ENCODE peak calls at places on chromosomes 13 and 19, in nine cellular contexts. O, D, Q, T, W, U, L, X and A are unnamed samples.

GRCh38 chr13:93522486-93522885 is 295.9 kb downstream of the GPC6 start:
- DNase-seq in X (peak; percentile 21), O (peak; percentile 55), L (no peak), U (no peak), D (no peak), W (peak; percentile 68), Q (no peak), T (peak; percentile 56), A (no peak)

GRCh38 chr13:113967729-113968462 is 6.0 kb downstream of the C13orf46 start:
- DNase-seq in D (no peak), T (no peak), L (no peak), O (no peak), U (no peak), X (no peak), W (no peak), Q (no peak), A (no peak)

GRCh38 chr19:41226053-41226873 is 7.2 kb downstream of the AXL start:
- DNase-seq in L (peak; percentile 95), W (peak; percentile 96), Q (peak; percentile 76), T (peak; percentile 80), X (peak; percentile 98), U (peak; percentile 68), O (peak; percentile 76), D (no peak), A (peak; percentile 65)

GRCh38 chr13:99941911-99942310 is 29.7 kb downstream of the ZIC5 start:
- DNase-seq in T (no peak), X (no peak), U (no peak), Q (no peak), L (no peak), W (no peak), D (no peak), O (no peak), A (no peak)

GRCh38 chr13:27027086-27027667 is 144.4 kb downstream of the USP12 start:
- DNase-seq in D (no peak), W (no peak), O (no peak), L (no peak), U (no peak), Q (no peak), T (no peak), X (no peak), A (no peak)

GRCh38 chr19:7917292-7918061 is 2.7 kb upstream of the SNAPC2 start:
- DNase-seq in W (peak; percentile 88), D (no peak), O (peak; percentile 46), L (peak; percentile 50), T (peak; percentile 45), U (no peak), X (no peak), Q (peak; percentile 57), A (no peak)

GRCh38 chr13:44136693-44137268 is 236.8 kb upstream of the SERP2 start:
- DNase-seq in L (no peak), X (no peak), T (no peak), D (no peak), Q (no peak), W (peak; percentile 32), O (no peak), U (no peak), A (no peak)

GRCh38 chr13:25886438-25887214 is 165.2 kb downstream of the SHISA2 start:
- DNase-seq in U (no peak), L (no peak), T (no peak), O (peak; percentile 24), X (peak; percentile 68), W (peak; percentile 42), Q (no peak), D (no peak), A (no peak)

GRCh38 chr13:102793583-102794355 is 5.0 kb downstream of the POGLUT2 start:
- DNase-seq in T (no peak), O (no peak), D (no peak), W (no peak), U (no peak), L (no peak), X (no peak), Q (no peak), A (no peak)

GRCh38 chr13:29948246-29948645 is 97.8 kb upstream of the UBL3 start:
- DNase-seq in U (no peak), L (no peak), W (peak; percentile 34), D (no peak), T (no peak), Q (no peak), O (peak; percentile 12), X (peak; percentile 20), A (no peak)

DNA sequence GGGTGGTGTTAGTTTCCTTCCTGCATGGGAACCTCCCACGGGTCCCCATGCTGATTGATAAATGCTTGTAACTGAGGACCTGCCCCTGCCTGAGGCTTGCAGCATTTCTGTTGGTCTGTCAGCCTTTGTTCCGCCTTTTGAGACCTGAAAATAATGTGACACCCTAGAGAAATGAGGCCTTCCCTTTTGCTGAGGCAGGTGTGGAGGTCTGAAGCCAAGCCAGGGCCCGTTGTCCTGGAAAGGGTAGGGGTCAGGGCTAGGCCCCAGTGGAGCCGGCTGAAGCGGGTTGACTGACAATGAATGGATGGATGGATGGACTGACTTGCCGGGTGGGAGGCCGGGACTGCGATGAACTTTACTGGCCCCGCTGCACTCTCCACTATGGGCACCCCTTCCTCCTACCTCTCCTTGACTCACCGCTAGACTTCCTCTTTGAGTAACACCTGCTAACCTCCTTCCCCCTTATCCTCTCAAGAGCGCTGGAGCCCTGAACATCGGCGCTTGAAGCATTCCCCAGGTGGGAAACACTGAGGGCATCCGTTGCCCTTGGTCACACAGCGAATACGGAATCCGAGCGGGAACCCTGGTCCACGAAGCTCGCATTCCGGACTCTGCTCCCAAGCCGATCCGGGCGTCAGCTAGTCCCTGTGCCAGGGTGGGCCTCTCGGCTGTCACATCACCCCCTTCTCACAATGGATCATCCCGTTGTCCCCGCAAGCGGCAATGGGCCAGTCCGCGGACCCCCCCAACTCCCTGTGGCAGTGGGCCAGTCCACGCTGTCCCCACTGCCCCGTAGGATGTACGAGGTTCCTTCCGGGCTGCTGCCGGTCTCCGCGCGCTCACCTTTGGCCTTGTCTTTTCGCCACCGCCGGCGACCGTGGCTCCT is 4.4 kb downstream of the LIPE start:
- DNase-seq in D (no peak), X (no peak), U (no peak), Q (no peak), W (no peak), T (peak; percentile 15), L (peak; percentile 62), O (no peak), A (no peak)
- H3K4me3 ChIP-seq in D (peak overlapping the region; percentile 16), X (peak overlapping the region; percentile 21), U (peak overlapping the region; percentile 54), Q (peak overlapping the region; percentile 80), W (peak overlapping the region; percentile 69), T (peak overlapping the region; percentile 72), L (peak overlapping the region; percentile 69), O (peak overlapping the region; percentile 62), A (peak overlapping the region; percentile 70)

GRCh38 chr19:38004100-38004504 is 97.1 kb downstream of the SIPA1L3 start:
- DNase-seq in Q (no peak), U (no peak), O (peak; percentile 59), T (no peak), X (peak; percentile 48), W (peak; percentile 74), D (no peak), L (no peak), A (no peak)
- H3K4me3 ChIP-seq in Q (peak overlapping the region; percentile 53), U (peak overlapping the region; percentile 58), O (peak overlapping the region; percentile 48), T (peak overlapping the region; percentile 63), X (peak overlapping the region; percentile 48), W (peak overlapping the region; percentile 60), D (no peak overlapping the region), L (peak overlapping the region; percentile 3), A (peak overlapping the region; percentile 44)

DNA sequence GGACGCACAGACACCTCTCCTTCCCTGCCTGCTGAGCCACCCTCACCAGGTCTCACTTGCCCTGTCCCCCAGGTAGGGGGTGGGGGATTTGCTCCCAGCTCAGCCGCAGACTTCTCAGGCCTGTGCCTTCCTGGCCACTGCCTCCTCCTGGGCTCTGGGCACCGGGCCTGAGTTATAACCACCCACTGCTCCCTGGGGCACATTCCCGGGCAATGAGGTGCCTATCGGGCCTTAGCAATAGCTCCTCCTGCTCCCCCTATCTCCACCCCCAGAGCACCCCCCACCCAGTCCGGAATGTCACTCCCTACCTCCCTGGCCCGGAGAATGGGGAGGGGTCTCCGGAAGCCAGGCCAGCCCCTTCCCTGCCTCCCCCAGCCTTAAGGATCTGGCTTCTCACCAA is at the start of gene KLK5:
- DNase-seq in Q (no peak), L (no peak), X (peak; percentile 95), T (no peak), O (no peak), D (no peak), W (peak; percentile 56), U (no peak), A (no peak)
- H3K4me3 ChIP-seq in Q (no peak within 1 kb of the TSS), L (no peak within 1 kb of the TSS), X (peak within 1 kb of the TSS; percentile 54), T (no peak within 1 kb of the TSS), O (no peak within 1 kb of the TSS), D (no peak within 1 kb of the TSS), W (no peak within 1 kb of the TSS), U (no peak within 1 kb of the TSS), A (no peak within 1 kb of the TSS)

GRCh38 chr19:49927526-49928264 is 1.3 kb upstream of the ATF5 start:
- DNase-seq in T (no peak), U (no peak), D (no peak), X (no peak), O (no peak), Q (no peak), L (no peak), W (no peak), A (no peak)
- H3K4me3 ChIP-seq in T (peak overlapping the region; percentile 14), U (peak overlapping the region; percentile 71), D (no peak overlapping the region), X (peak overlapping the region; percentile 97), O (peak overlapping the region; percentile 16), Q (peak overlapping the region; percentile 87), L (no peak overlapping the region), W (peak overlapping the region; percentile 98), A (peak overlapping the region; percentile 6)

GRCh38 chr19:15453091-15453498 is 3.3 kb upstream of the WIZ start:
- DNase-seq in X (no peak), W (peak; percentile 63), Q (peak; percentile 52), U (no peak), L (no peak), T (no peak), D (no peak), O (no peak), A (no peak)
- H3K4me3 ChIP-seq in X (no peak overlapping the region), W (peak overlapping the region; percentile 60), Q (peak overlapping the region; percentile 60), U (peak overlapping the region; percentile 54), L (peak overlapping the region; percentile 39), T (peak overlapping the region; percentile 56), D (no peak overlapping the region), O (peak overlapping the region; percentile 35), A (peak overlapping the region; percentile 37)

GRCh38 chr19:47456721-47457478 is 14.8 kb downstream of the SLC8A2 start:
- DNase-seq in X (no peak), Q (no peak), O (no peak), D (no peak), W (peak; percentile 38), U (no peak), L (no peak), T (no peak), A (no peak)
- H3K4me3 ChIP-seq in X (no peak overlapping the region), Q (no peak overlapping the region), O (no peak overlapping the region), D (no peak overlapping the region), W (no peak overlapping the region), U (no peak overlapping the region), L (peak overlapping the region; percentile 4), T (no peak overlapping the region), A (no peak overlapping the region)

GRCh38 chr13:28327761-28328607 is 166.9 kb downstream of the FLT1 start:
- DNase-seq in W (peak; percentile 54), D (no peak), Q (no peak), O (no peak), U (no peak), X (no peak), T (peak; percentile 30), L (peak; percentile 49), A (no peak)
- H3K4me3 ChIP-seq in W (no peak overlapping the region), D (no peak overlapping the region), Q (no peak overlapping the region), O (no peak overlapping the region), U (no peak overlapping the region), X (no peak overlapping the region), T (no peak overlapping the region), L (peak overlapping the region; percentile 14), A (no peak overlapping the region)